ENCODE peak calls at places on chromosomes 2 and 18, in four cellular contexts. M, T, X and C are unnamed samples. For H3K4me1, the result is how much of the 10 kb centered on the place peaks cover.

GRCh38 chr2:64422466-64422865 is 31.5 kb upstream of the LGALSL start:
- DNase-seq in M (no peak), T (no peak), X (no peak), C (no peak)

GRCh38 chr2:241052677-241053360 is 49.3 kb downstream of the MTERF4 start:
- DNase-seq in M (no peak), T (no peak), X (no peak), C (no peak)

GRCh38 chr18:2237706-2238105 is 333.6 kb downstream of the METTL4 start:
- DNase-seq in M (no peak), T (no peak), X (no peak), C (no peak)

GRCh38 chr2:197207608-197208007 is 103.0 kb downstream of the ANKRD44 start:
- DNase-seq in M (no peak), T (no peak), X (no peak), C (no peak)

GRCh38 chr2:173184031-173185004 is 108.7 kb downstream of the MAP3K20 start:
- DNase-seq in M (no peak), T (no peak), X (no peak), C (peak)

GRCh38 chr2:174344716-174345472 is 10.1 kb downstream of the SP9 start:
- DNase-seq in M (no peak), T (no peak), X (peak), C (no peak)

GRCh38 chr2:217004636-217005035 is 144.8 kb upstream of the TNP1 start:
- DNase-seq in M (no peak), T (no peak), X (no peak), C (no peak)

GRCh38 chr2:222450021-222450420 is 25.7 kb downstream of the SGPP2 start:
- DNase-seq in M (no peak), T (no peak), X (no peak), C (no peak)

GRCh38 chr2:121398853-121399252 is 113.9 kb upstream of the TFCP2L1 start:
- DNase-seq in M (no peak), T (no peak), X (no peak), C (no peak)

GRCh38 chr2:81077396-81077795 is 772.8 kb upstream of the LRRTM1 start:
- DNase-seq in M (peak), T (no peak), X (no peak), C (peak)

GRCh38 chr2:29014811-29015414 is 33.8 kb downstream of the TOGARAM2 start:
- DNase-seq in M (no peak), T (no peak), X (no peak), C (no peak)

GRCh38 chr18:79883461-79884295 is 67.8 kb downstream of the SLC66A2 start:
- DNase-seq in M (no peak), T (no peak), X (no peak), C (no peak)

GRCh38 chr2:206635016-206635415 is 7.3 kb upstream of the FAM237A start:
- DNase-seq in M (no peak), T (no peak), X (no peak), C (no peak)

GRCh38 chr2:178943745-178944144 is 106.2 kb downstream of the CCDC141 start:
- DNase-seq in M (no peak), T (no peak), X (no peak), C (no peak)

GRCh38 chr2:33909945-33910344 is 310.8 kb upstream of the FAM98A start:
- DNase-seq in M (no peak), T (no peak), X (peak), C (no peak)

GRCh38 chr2:75654012-75654411 is 7.4 kb downstream of the MRPL19 start:
- DNase-seq in M (no peak), T (no peak), X (no peak), C (no peak)

GRCh38 chr2:54569745-54570296 is 113.7 kb downstream of the SPTBN1 start:
- DNase-seq in M (no peak), T (peak), X (no peak), C (no peak)

GRCh38 chr2:166610180-166610919 is 116.3 kb upstream of the SCN7A start:
- DNase-seq in M (no peak), T (no peak), X (no peak), C (no peak)

GRCh38 chr2:75053484-75054112 is 95.2 kb downstream of the POLE4 start:
- DNase-seq in M (peak), T (peak), X (peak), C (peak)

GRCh38 chr2:135942936-135943688 is 42.3 kb downstream of the DARS1 start:
- DNase-seq in M (no peak), T (no peak), X (no peak), C (no peak)

GRCh38 chr18:2655954-2656236 is 369 bp downstream of the SMCHD1 start:
- DNase-seq in M (no peak), T (no peak), X (no peak), C (no peak)

GRCh38 chr2:25257032-25257455 is 84.7 kb downstream of the DNMT3A start:
- DNase-seq in M (no peak), T (no peak), X (no peak), C (no peak)

GRCh38 chr2:165839610-165840009 is 45.6 kb upstream of the GALNT3 start:
- DNase-seq in M (no peak), T (no peak), X (no peak), C (no peak)

GRCh38 chr18:74994502-74995403 is 214.2 kb downstream of the PTGR3 start:
- DNase-seq in M (no peak), T (peak), X (no peak), C (no peak)

GRCh38 chr2:101704046-101704466 is 6.5 kb downstream of the MAP4K4 start:
- DNase-seq in M (no peak), T (no peak), X (no peak), C (no peak)

GRCh38 chr2:15797231-15797945 is 143.0 kb upstream of the MYCN start:
- DNase-seq in M (no peak), T (no peak), X (no peak), C (no peak)

GRCh38 chr2:205405752-205406151 is 276.5 kb upstream of the NRP2 start:
- DNase-seq in M (no peak), T (no peak), X (no peak), C (no peak)

GRCh38 chr2:5319493-5319892 is 372.7 kb upstream of the SOX11 start:
- DNase-seq in M (no peak), T (no peak), X (no peak), C (no peak)

GRCh38 chr18:62616331-62616805 is 93.5 kb downstream of the ZCCHC2 start:
- DNase-seq in M (no peak), T (no peak), X (peak), C (no peak)

GRCh38 chr2:172299741-172300140 is 127.6 kb upstream of the ITGA6 start:
- DNase-seq in M (no peak), T (no peak), X (no peak), C (no peak)

DNA sequence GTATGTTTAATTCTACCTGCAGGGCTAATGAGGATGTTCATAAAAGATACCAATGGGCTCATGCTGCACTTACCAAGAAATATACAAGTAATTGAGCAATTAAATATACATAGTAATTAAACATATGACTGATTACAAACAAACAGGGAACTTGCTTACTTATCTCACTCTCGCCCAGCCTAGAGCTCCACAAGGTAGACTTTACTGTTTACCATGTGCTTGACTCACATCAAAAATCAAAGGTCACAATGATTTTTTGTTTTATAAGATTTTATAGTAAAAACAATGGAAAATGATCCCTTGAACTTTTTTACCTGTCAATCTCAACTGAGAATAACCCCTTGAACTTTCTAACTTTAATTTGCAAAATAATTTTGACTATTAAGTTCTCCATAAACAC is 1395.1 kb downstream of the SUCLG1 start:
- DNase-seq in M (no peak), T (no peak), X (no peak), C (no peak)
- H3K9ac ChIP-seq in M (no peak), T (no peak), X (no peak), C (no peak)

DNA sequence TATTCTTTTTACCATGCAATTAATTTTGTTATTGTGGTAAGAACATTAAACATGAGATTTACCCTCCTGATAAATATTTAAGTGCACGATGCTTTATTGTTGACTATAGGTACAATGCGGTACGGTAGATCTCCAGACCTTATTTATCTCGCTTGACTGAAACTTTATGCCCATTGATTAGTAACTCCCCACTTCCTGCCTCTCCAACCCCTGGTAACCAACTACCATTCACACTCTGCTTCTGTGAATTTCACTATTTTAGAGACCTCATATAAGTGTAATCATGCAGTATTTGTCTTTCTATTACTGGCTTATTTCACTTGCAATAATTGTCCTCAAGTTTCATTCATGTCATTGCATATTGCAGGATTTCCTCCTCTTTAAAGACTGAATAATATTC is 195.7 kb upstream of the ID2 start:
- DNase-seq in M (no peak), T (no peak), X (no peak), C (no peak)
- H3K4me1 ChIP-seq in M (under half), T (under half), X (under half), C (under half)

GRCh38 chr2:232693344-232693743 is 3.8 kb upstream of the GIGYF2 start:
- DNase-seq in M (no peak), T (no peak), X (no peak), C (no peak)
- TF ChIP-seq SUZ12 in M (no peak), T (no peak), X (no peak), C (no peak)

GRCh38 chr2:37318401-37318800 is 6.2 kb downstream of the PRKD3 start:
- DNase-seq in M (no peak), T (peak), X (no peak), C (no peak)
- H3K9ac ChIP-seq in M (no peak), T (no peak), X (no peak), C (no peak)

GRCh38 chr2:187383043-187383800 is 64.8 kb downstream of the CALCRL start:
- DNase-seq in M (no peak), T (no peak), X (no peak), C (no peak)
- H3K4me1 ChIP-seq in M (under half), T (under half), X (under half), C (under half)

DNA sequence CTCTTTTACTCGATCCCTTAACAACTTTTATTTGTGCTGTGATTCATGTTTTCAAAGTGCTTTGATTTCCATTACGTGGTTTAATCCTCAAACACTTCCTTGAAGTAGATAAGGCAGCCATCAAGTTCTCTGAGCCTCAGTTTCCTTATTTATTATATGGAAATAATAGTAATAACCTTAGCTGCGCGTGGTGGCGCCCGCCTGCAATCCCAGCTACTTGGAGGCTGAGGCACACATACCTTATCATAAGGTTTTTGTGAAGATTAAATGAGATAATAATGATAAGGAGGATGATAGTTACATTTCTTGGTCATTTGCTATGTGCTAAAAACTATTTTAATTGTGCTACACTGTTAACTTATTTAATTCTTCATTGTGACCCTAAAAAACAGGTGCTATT is 305.7 kb downstream of the NRXN1 start:
- DNase-seq in M (no peak), T (no peak), X (no peak), C (no peak)
- TF ChIP-seq SUZ12 in M (no peak), T (no peak), X (no peak), C (no peak)

DNA sequence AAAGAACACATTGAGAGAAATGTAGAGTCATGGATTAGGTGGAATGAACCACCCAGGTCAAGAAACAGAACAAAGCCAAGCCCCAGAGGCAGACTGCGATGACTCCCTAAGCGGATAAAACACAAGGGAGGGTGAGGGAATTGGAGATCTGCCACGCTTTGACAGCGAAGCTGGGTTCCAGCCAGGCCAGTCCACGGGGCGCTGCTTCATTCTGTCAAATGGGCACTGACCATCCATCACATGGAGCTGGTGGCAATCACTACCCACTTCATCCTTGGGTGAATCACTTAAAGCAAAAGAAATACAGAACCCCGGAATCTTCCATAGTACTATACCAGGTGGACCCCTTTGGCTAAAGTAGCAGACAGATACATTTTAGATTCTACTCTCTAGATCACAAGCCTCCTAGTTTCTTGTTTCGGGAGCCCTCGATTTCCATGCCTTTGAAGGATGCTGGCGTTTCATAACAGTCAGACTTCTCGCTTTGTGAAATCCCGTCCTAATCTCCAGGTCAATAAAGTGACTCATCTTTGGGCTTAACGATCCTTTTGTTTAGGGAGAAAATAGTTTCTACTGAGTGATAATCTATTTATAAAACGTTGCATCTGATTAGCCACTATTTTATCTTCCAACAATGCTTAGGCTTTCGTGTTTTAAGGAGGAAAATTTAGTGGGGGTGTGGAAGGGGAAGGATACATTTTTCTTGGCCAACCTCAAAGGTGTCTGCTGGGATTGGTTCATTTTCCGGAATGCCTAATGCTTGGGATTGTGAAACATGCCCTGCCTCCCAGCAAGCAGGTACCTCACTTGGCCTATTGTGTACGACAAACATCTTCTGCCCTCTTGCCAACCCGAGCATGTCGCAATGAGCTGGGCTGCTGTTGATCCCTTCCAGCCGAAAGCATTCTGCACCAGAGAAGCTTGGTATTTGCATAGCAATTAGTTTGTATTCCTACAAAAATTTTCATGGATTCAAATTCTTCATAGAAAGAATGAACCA is 44.1 kb upstream of the HDAC4 start:
- DNase-seq in M (no peak), T (no peak), X (peak), C (no peak)
- H3K9ac ChIP-seq in M (no peak), T (no peak), X (no peak), C (no peak)

GRCh38 chr2:148527488-148528340 is 116.8 kb upstream of the EPC2 start:
- DNase-seq in M (no peak), T (no peak), X (no peak), C (no peak)
- H3K4me1 ChIP-seq in M (under half), T (under half), X (under half), C (under half)

GRCh38 chr18:36572135-36572856 is 256.5 kb downstream of the TPGS2 start:
- DNase-seq in M (no peak), T (peak), X (peak), C (no peak)
- TF ChIP-seq SUZ12 in M (no peak), T (no peak), X (no peak), C (no peak)

GRCh38 chr2:112794131-112794733 is 9.9 kb upstream of the IL1A start:
- DNase-seq in M (no peak), T (no peak), X (peak), C (no peak)
- H3K9ac ChIP-seq in M (no peak), T (no peak), X (no peak), C (no peak)